ENCODE peak calls at places on chromosomes 3 and 15, in seven cellular contexts. Y is left lung; N is left ventricle myocardium inferior; V is CD8-positive, alpha-beta memory T cell; R is effector memory CD4-positive, alpha-beta T cell; K is colonic mucosa; W is A549. S is an unnamed sample.

GRCh38 chr3:100893590-100893989 is 99.6 kb downstream of the ABI3BP start:
- DNase-seq in Y (no peak), N (no peak), V (no peak), R (no peak), K (no peak), W (peak; percentile 31), S (no peak)

GRCh38 chr15:42772126-42772525 is 35.2 kb upstream of the CDAN1 start:
- DNase-seq in Y (no peak), N (peak; percentile 20), V (no peak), R (no peak), K (peak; percentile 23), W (no peak), S (no peak)

GRCh38 chr3:10835406-10835805 is 19.4 kb downstream of the SLC6A11 start:
- DNase-seq in Y (no peak), N (no peak), V (no peak), R (no peak), K (no peak), W (peak; percentile 7), S (no peak)

GRCh38 chr3:150407051-150407817 is 864 bp upstream of the TSC22D2 start:
- DNase-seq in Y (no peak), N (no peak), V (no peak), R (no peak), K (no peak), W (peak; percentile 6), S (no peak)

GRCh38 chr3:165451671-165452070 is 255.5 kb upstream of the SLITRK3 start:
- DNase-seq in Y (no peak), N (no peak), V (no peak), R (no peak), K (no peak), W (no peak), S (no peak)

GRCh38 chr15:48283361-48284157 is 47.7 kb upstream of the DUT start:
- DNase-seq in Y (no peak), N (no peak), V (no peak), R (no peak), K (no peak), W (no peak), S (no peak)

GRCh38 chr3:56624725-56625124 is 58.3 kb downstream of the TASOR start:
- DNase-seq in Y (no peak), N (no peak), V (no peak), R (no peak), K (no peak), W (no peak), S (no peak)

GRCh38 chr3:154304936-154305335 is 19.4 kb downstream of the DHX36 start:
- DNase-seq in Y (no peak), N (no peak), V (no peak), R (no peak), K (no peak), W (no peak), S (no peak)

GRCh38 chr3:13579089-13579488 is 30.2 kb downstream of the FBLN2 start:
- DNase-seq in Y (no peak), N (no peak), V (no peak), R (no peak), K (no peak), W (no peak), S (no peak)

GRCh38 chr3:123658118-123658859 is 73.4 kb upstream of the HACD2 start:
- DNase-seq in Y (no peak), N (peak; percentile 48), V (no peak), R (no peak), K (peak; percentile 65), W (no peak), S (peak; percentile 27)

GRCh38 chr15:75232826-75233503 is 25.2 kb upstream of the GOLGA6C start:
- DNase-seq in Y (no peak), N (peak; percentile 8), V (no peak), R (no peak), K (no peak), W (no peak), S (no peak)

GRCh38 chr3:188687389-188687788 is 484.4 kb upstream of the TPRG1 start:
- DNase-seq in Y (no peak), N (no peak), V (no peak), R (no peak), K (no peak), W (peak; percentile 20), S (no peak)

GRCh38 chr15:80695911-80696651 is 971 bp downstream of the ABHD17C start:
- DNase-seq in Y (no peak), N (peak; percentile 25), V (peak; percentile 5), R (no peak), K (peak; percentile 79), W (peak; percentile 64), S (no peak)

GRCh38 chr15:81117136-81117535 is 16.9 kb upstream of the CFAP161 start:
- DNase-seq in Y (no peak), N (no peak), V (no peak), R (no peak), K (no peak), W (no peak), S (no peak)

GRCh38 chr3:131147534-131147933 is 120.9 kb downstream of the NEK11 start:
- DNase-seq in Y (no peak), N (no peak), V (no peak), R (no peak), K (no peak), W (no peak), S (no peak)

GRCh38 chr15:59168536-59168935 is 38.1 kb upstream of the LDHAL6B start:
- DNase-seq in Y (no peak), N (no peak), V (no peak), R (no peak), K (no peak), W (no peak), S (no peak)

GRCh38 chr3:172804323-172804722 is 53.8 kb downstream of the ECT2 start:
- DNase-seq in Y (no peak), N (no peak), V (no peak), R (no peak), K (no peak), W (no peak), S (no peak)

GRCh38 chr3:143783856-143784370 is 64.4 kb downstream of the SLC9A9 start:
- DNase-seq in Y (no peak), N (no peak), V (no peak), R (no peak), K (no peak), W (no peak), S (no peak)

GRCh38 chr3:141391298-141392017 is 23.2 kb downstream of the ZBTB38 start:
- DNase-seq in Y (no peak), N (no peak), V (no peak), R (no peak), K (no peak), W (no peak), S (no peak)

GRCh38 chr15:98863983-98864382 is 143.6 kb downstream of the PGPEP1L start:
- DNase-seq in Y (no peak), N (no peak), V (no peak), R (no peak), K (no peak), W (no peak), S (no peak)
- H3K27ac ChIP-seq in Y (no peak overlapping the region), N (no peak overlapping the region), V (no peak overlapping the region), R (no peak overlapping the region), K (no peak overlapping the region), W (peak overlapping the region; percentile 95), S (no peak overlapping the region)

GRCh38 chr3:14991818-14992612 is 44.6 kb downstream of the NR2C2 start:
- DNase-seq in Y (no peak), N (no peak), V (no peak), R (no peak), K (no peak), W (no peak), S (no peak)

GRCh38 chr3:14991148-14991742 is 43.9 kb downstream of the NR2C2 start:
- DNase-seq in Y (no peak), N (no peak), V (no peak), R (no peak), K (no peak), W (no peak), S (no peak)

GRCh38 chr3:14988988-14989394 is 41.6 kb downstream of the NR2C2 start:
- DNase-seq in Y (no peak), N (no peak), V (no peak), R (no peak), K (no peak), W (peak; percentile 22), S (no peak)

GRCh38 chr3:14984581-14985113 is 37.3 kb downstream of the NR2C2 start:
- DNase-seq in Y (no peak), N (no peak), V (no peak), R (no peak), K (no peak), W (no peak), S (no peak)

DNA sequence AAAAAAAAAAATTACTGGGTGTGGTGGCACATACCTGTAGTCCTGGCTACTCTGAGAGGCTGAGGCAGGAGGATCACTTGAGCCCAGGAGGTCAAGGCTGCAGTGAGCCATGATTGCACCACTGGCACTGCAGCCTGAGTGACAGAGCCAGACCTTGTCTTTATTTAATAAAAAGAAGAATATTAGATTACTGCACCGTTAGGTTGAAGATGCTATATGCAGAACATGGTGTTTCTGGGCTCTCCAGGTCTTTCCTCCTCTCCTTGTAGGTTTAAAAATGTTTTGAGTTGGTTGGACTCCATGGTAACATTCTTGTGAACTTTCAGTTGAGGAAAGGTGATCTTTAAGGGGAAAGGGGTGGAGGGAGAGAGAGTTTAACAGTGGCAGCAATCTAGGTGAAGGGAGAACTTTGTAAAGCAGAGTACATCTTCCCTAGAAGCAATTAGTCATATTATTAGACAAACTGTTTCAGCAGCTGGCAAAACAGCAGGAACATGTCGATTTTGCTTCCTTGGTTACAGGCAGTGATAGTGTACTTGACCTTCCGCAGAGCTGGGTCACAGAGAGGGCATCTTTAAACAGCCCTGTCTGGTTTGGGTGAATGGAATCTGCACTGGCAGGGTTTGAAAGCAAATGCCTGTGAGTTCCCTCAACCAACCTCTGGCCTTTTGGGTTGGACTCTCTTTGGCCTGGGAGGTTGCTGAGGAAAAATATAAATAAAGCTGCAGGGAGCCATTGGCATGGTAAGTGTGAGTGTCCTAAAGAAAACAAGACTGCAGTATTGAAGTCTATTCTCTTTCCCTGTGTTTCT is 42.8 kb downstream of the NR2C2 start:
- DNase-seq in Y (no peak), N (peak; percentile 25), V (no peak), R (no peak), K (no peak), W (peak; percentile 12), S (no peak)
- H3K27ac ChIP-seq in Y (no peak overlapping the region), N (peak overlapping the region; percentile 82), V (no peak overlapping the region), R (no peak overlapping the region), K (no peak overlapping the region), W (no peak overlapping the region), S (no peak overlapping the region)

GRCh38 chr3:160754855-160755747 is 930 bp upstream of the PPM1L start:
- DNase-seq in Y (peak; percentile 98), N (peak; percentile 94), V (peak; percentile 84), R (peak; percentile 87), K (peak; percentile 96), W (peak; percentile 88), S (peak; percentile 92)
- H3K27ac ChIP-seq in Y (peak overlapping the region; percentile 96), N (peak overlapping the region; percentile 96), V (peak overlapping the region; percentile 72), R (peak overlapping the region; percentile 67), K (peak overlapping the region; percentile 96), W (peak overlapping the region; percentile 88), S (peak overlapping the region; percentile 89)

DNA sequence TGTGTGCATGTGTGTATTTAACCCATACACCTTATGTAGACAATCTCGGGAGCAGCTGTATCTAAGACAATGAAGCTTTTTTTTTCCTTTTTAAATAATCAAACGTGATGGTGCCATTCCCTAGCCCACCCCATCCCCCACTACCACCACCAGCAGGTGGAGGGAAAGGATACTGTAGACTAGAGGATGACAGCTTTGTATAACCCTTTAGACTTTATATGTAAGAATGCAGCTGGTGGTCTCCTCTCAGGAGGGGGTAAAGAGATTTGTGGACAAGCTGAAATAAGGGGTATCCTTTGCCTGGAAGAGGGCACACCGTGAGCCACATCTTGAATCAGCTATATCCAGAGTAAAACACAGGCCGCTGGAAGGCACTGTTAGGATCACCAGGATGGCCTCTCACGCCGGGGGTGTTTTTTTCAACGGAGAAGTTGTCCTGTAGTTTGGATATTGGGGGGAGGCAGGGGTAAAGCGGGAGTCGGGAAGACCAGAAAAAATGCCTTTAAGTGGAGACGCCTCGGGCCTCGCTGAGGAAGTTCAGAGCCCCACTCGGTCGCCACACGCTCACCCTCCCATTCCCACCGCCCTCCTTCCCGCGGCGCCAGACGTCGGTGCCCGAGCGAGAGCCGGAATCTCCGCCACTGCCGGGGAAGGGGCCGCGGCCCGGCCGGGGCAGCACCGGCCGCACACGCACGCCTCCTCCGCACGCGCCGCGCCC is 1.0 kb downstream of the KPNA4 start:
- DNase-seq in Y (no peak), N (no peak), V (no peak), R (peak; percentile 9), K (peak; percentile 31), W (peak; percentile 12), S (peak; percentile 39)
- H3K27ac ChIP-seq in Y (peak overlapping the region; percentile 99), N (peak overlapping the region; percentile 98), V (peak overlapping the region; percentile 55), R (peak overlapping the region; percentile 50), K (peak overlapping the region; percentile 96), W (peak overlapping the region; percentile 98), S (no peak overlapping the region)

S was measured in caudate nucleus.